ENCODE peak calls at places on chromosomes 3 and 15, in seven cellular contexts. M is lower lobe of right lung, K is uterus, Q is Caco-2, W is mammary epithelial cell, I is GM12864, Y is tibial artery. V is an unnamed sample.

GRCh38 chr3:156610154-156610553 is 55.2 kb upstream of the SSR3 start:
- DNase-seq in M (no peak), K (no peak), Q (no peak), W (no peak), I (no peak), Y (no peak), V (no peak)

GRCh38 chr3:172140499-172141391 is 101.4 kb downstream of the FNDC3B start:
- DNase-seq in M (no peak), K (peak), Q (peak), W (peak), I (no peak), Y (no peak), V (no peak)

GRCh38 chr3:51393096-51393495 is 2.0 kb downstream of the RBM15B start:
- DNase-seq in M (no peak), K (no peak), Q (no peak), W (no peak), I (no peak), Y (no peak), V (no peak)

GRCh38 chr3:193963808-193964516 is 172.0 kb upstream of the HES1 start:
- DNase-seq in M (no peak), K (no peak), Q (no peak), W (no peak), I (no peak), Y (no peak), V (no peak)

GRCh38 chr15:34582461-34583357 is 742 bp downstream of the GOLGA8B start:
- DNase-seq in M (no peak), K (peak), Q (peak), W (peak), I (no peak), Y (no peak), V (peak)

GRCh38 chr15:40279437-40280141 is 3.3 kb downstream of the ANKRD63 start:
- DNase-seq in M (peak), K (peak), Q (peak), W (peak), I (no peak), Y (peak), V (peak)

GRCh38 chr3:55673764-55674163 is 186.7 kb upstream of the WNT5A start:
- DNase-seq in M (no peak), K (no peak), Q (no peak), W (no peak), I (no peak), Y (no peak), V (no peak)

GRCh38 chr3:194686816-194687637 is 1.3 kb downstream of the FAM43A start:
- DNase-seq in M (peak), K (peak), Q (no peak), W (peak), I (no peak), Y (peak), V (peak)

GRCh38 chr15:69408841-69409240 is 5.3 kb upstream of the KIF23 start:
- DNase-seq in M (no peak), K (no peak), Q (no peak), W (no peak), I (no peak), Y (no peak), V (no peak)

GRCh38 chr3:48088749-48089466 is 72.7 kb upstream of the MAP4 start:
- DNase-seq in M (peak), K (peak), Q (peak), W (peak), I (peak), Y (peak), V (peak)
- TF ChIP-seq CTCF in M (no peak), K (no peak), Q (no peak), W (no peak), I (no peak), Y (peak), V (peak)

GRCh38 chr15:45167631-45168205 is 20.0 kb downstream of the SHF start:
- DNase-seq in M (no peak), K (no peak), Q (no peak), W (no peak), I (no peak), Y (no peak), V (no peak)
- H3K4me3 ChIP-seq in M (peak), K (peak), Q (peak), W (peak), I (peak), Y (peak), V (no peak)

GRCh38 chr3:158508481-158508880 is 62.5 kb upstream of the MLF1 start:
- DNase-seq in M (no peak), K (no peak), Q (no peak), W (peak), I (no peak), Y (no peak), V (no peak)
- TF ChIP-seq CTCF in M (no peak), K (no peak), Q (no peak), W (no peak), I (no peak), Y (no peak), V (no peak)

DNA sequence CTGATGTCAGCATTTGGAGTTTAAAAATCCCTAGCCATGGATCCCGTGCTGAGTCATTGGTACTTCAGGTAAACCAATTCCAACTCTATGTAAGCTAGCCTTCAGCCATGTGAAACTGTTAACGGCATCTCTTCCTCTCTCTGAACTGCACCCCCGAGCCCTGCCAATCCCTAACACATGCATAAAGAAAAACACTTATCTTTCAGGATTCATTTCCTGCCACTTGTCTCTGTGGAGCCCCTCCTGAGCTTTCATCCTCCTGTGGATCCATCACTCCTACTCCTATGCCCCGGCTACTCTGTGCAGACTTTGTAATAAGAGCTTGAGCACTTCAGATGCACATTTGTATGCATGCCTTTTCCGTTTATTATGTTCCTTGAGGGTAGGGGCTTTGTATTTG is 119.1 kb downstream of the AKAP13 start:
- DNase-seq in M (no peak), K (no peak), Q (no peak), W (no peak), I (no peak), Y (no peak), V (no peak)
- H3K4me3 ChIP-seq in M (no peak), K (no peak), Q (no peak), W (no peak), I (no peak), Y (no peak), V (no peak)

DNA sequence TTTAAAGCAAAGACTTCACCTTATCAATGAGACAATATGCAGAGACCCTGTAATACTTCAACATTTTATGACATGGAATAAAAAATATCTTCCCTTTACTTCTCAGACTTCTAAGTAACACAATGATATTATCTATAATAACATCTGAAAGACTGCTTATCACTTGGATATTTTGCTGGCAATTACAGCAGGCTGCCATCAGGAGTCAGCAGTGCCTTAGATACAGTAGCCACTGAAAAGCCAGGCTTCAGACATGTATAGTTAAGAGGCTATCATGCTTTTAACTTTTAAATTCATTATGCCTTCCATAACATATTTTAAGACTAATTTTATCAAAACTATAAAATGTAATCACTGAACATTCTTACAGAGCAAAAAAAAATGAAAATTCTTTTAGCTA is 227.5 kb downstream of the NEK10 start:
- DNase-seq in M (no peak), K (no peak), Q (no peak), W (no peak), I (no peak), Y (no peak), V (no peak)
- TF ChIP-seq CTCF in M (no peak), K (no peak), Q (no peak), W (peak), I (no peak), Y (no peak), V (peak)

GRCh38 chr15:29046946-29047345 is 161.2 kb downstream of the APBA2 start:
- DNase-seq in M (no peak), K (no peak), Q (no peak), W (no peak), I (no peak), Y (no peak), V (no peak)
- H3K4me3 ChIP-seq in M (no peak), K (no peak), Q (no peak), W (no peak), I (no peak), Y (no peak), V (no peak)

DNA sequence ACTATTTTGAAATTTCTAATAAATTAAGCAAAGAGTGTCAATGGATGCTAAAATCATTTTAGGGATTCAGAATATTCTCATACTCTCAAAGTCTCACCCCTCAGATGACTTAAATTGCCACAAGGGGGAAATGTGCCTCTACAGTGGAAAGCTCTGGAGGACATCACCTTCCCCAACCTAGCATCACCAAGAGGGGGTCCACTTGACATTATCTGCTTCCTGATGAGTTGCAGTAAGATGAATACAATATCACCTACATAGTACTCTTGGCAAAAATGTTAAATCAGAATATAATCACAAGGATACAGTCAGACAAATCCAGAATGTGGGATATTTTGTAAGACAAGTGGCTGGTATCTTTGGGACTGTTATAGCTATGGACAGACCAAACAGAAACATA is 290.1 kb downstream of the MFSD1 start:
- DNase-seq in M (no peak), K (no peak), Q (no peak), W (no peak), I (no peak), Y (no peak), V (no peak)
- TF ChIP-seq CTCF in M (no peak), K (no peak), Q (no peak), W (peak), I (no peak), Y (no peak), V (no peak)

GRCh38 chr15:41794081-41794480 is 19.8 kb downstream of the MAPKBP1 start:
- DNase-seq in M (no peak), K (no peak), Q (no peak), W (peak), I (no peak), Y (no peak), V (no peak)

GRCh38 chr15:41797194-41797593 is 22.9 kb downstream of the MAPKBP1 start:
- DNase-seq in M (no peak), K (no peak), Q (no peak), W (peak), I (no peak), Y (no peak), V (no peak)

GRCh38 chr15:41795996-41796395 is 21.7 kb downstream of the MAPKBP1 start:
- DNase-seq in M (no peak), K (no peak), Q (no peak), W (no peak), I (no peak), Y (no peak), V (no peak)

GRCh38 chr15:41798607-41799487 is 24.6 kb downstream of the MAPKBP1 start:
- DNase-seq in M (no peak), K (no peak), Q (no peak), W (no peak), I (no peak), Y (no peak), V (no peak)

DNA sequence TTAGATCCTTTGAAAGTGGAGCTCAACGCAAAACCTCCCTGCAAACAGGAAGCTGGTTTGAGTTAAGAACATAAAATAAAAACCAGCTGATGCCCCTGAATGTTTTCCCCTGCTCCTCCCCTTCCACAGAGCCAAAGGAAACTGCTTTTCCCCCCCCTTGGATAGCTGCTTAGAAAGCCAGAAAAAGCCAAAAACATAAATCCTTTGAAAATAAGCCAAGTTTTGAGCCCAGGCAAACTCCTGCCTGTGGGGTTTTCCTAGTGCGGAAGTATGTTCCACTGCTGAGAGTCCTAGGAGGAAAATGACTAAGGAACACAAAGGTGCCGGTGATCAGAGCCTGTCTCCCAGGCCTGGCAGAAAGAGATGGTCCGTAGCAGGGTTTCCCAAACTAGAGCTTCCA is 22.2 kb downstream of the MAPKBP1 start:
- DNase-seq in M (no peak), K (no peak), Q (no peak), W (peak), I (no peak), Y (no peak), V (no peak)
- H3K4me3 ChIP-seq in M (no peak), K (no peak), Q (no peak), W (no peak), I (no peak), Y (no peak), V (no peak)